ENCODE peak calls at places on chromosomes 12 and 14, in five cellular contexts. One of them, this sample, is unnamed.
A peak's percentile ranks its signal among the peaks of the same experiment; 100 is the strongest.

GRCh38 chr12:13817131-13817530 is 164.3 kb downstream of the GRIN2B start:
- DNase-seq in MM.1S: no peak
- DNase-seq in A549: peak; percentile 6
- DNase-seq in GOT3: no peak
- DNase-seq in astrocyte of the spinal cord: no peak
- DNase-seq in this sample: no peak

GRCh38 chr14:95585971-95586620 is 51.2 kb downstream of the GLRX5 start:
- DNase-seq in MM.1S: no peak
- DNase-seq in astrocyte of the spinal cord: no peak
- DNase-seq in GOT3: no peak
- DNase-seq in A549: no peak
- DNase-seq in this sample: no peak

GRCh38 chr12:3161861-3162260 is 84.7 kb downstream of the TSPAN9 start:
- DNase-seq in A549: no peak
- DNase-seq in astrocyte of the spinal cord: no peak
- DNase-seq in MM.1S: no peak
- DNase-seq in GOT3: no peak
- DNase-seq in this sample: no peak

GRCh38 chr12:124152733-124153132 is 142.2 kb upstream of the RFLNA start:
- DNase-seq in A549: no peak
- DNase-seq in MM.1S: no peak
- DNase-seq in GOT3: no peak
- DNase-seq in astrocyte of the spinal cord: no peak
- DNase-seq in this sample: no peak

GRCh38 chr12:2739832-2740641 is 54.7 kb upstream of the FKBP4 start:
- DNase-seq in A549: no peak
- DNase-seq in GOT3: peak; percentile 16
- DNase-seq in astrocyte of the spinal cord: peak; percentile 32
- DNase-seq in MM.1S: no peak
- DNase-seq in this sample: peak; percentile 11

GRCh38 chr14:36020120-36021029 is 156.1 kb downstream of the PTCSC3 start:
- DNase-seq in astrocyte of the spinal cord: no peak
- DNase-seq in MM.1S: no peak
- DNase-seq in A549: no peak
- DNase-seq in GOT3: no peak
- DNase-seq in this sample: no peak

GRCh38 chr12:87427770-87428169 is 601.4 kb downstream of the C12orf50 start:
- DNase-seq in MM.1S: no peak
- DNase-seq in GOT3: no peak
- DNase-seq in astrocyte of the spinal cord: peak; percentile 2
- DNase-seq in A549: no peak
- DNase-seq in this sample: peak; percentile 67

GRCh38 chr12:14995583-14996425 is 23.0 kb downstream of the PDE6H start:
- DNase-seq in A549: peak; percentile 25
- DNase-seq in MM.1S: peak; percentile 64
- DNase-seq in astrocyte of the spinal cord: peak; percentile 74
- DNase-seq in GOT3: no peak
- DNase-seq in this sample: peak; percentile 60

GRCh38 chr12:79407671-79408622 is 282.8 kb downstream of the PAWR start:
- DNase-seq in astrocyte of the spinal cord: peak; percentile 91
- DNase-seq in A549: peak; percentile 50
- DNase-seq in GOT3: peak; percentile 4
- DNase-seq in MM.1S: peak; percentile 60
- DNase-seq in this sample: peak; percentile 89

GRCh38 chr12:119742700-119743099 is 74.8 kb downstream of the PRKAB1 start:
- DNase-seq in A549: no peak
- DNase-seq in GOT3: no peak
- DNase-seq in astrocyte of the spinal cord: no peak
- DNase-seq in MM.1S: no peak
- DNase-seq in this sample: no peak

This sample was measured in A172.